ENCODE peak calls at places on chromosomes 4 and X, in five cellular contexts. O is A172, U is glutamatergic neuron, D is mesothelial cell of epicardium, H is GM13976. V is an unnamed sample.

GRCh38 chr4:153204247-153205027 is at the start of gene TRIM2:
- DNase-seq in O (peak), U (no peak), D (peak), H (no peak), V (peak)

GRCh38 chr4:35511851-35512250 is 732.5 kb downstream of the ARAP2 start:
- DNase-seq in O (no peak), U (no peak), D (no peak), H (no peak), V (no peak)

GRCh38 chr4:121526509-121526908 is 145.7 kb upstream of the QRFPR start:
- DNase-seq in O (no peak), U (no peak), D (no peak), H (no peak), V (no peak)

GRCh38 chrX:287670-288069 is 6.5 kb downstream of the PLCXD1 start:
- DNase-seq in O (no peak), U (no peak), D (no peak), H (no peak), V (no peak)

GRCh38 chrX:108224727-108225455 is 133.3 kb downstream of the ATG4A start:
- DNase-seq in O (no peak), U (peak), D (peak), H (peak), V (peak)

GRCh38 chrX:23908219-23909003 is 605 bp downstream of the CXorf58 start:
- DNase-seq in O (no peak), U (no peak), D (no peak), H (no peak), V (no peak)

GRCh38 chr4:186723207-186724047 is at the start of gene FAT1:
- DNase-seq in O (no peak), U (peak), D (peak), H (no peak), V (no peak)

GRCh38 chrX:39975094-39975865 is 122.5 kb downstream of the BCOR start:
- DNase-seq in O (peak), U (no peak), D (no peak), H (no peak), V (no peak)

GRCh38 chrX:7362111-7362510 is 214.2 kb upstream of the PUDP start:
- DNase-seq in O (no peak), U (no peak), D (no peak), H (no peak), V (no peak)

GRCh38 chr4:89123418-89123817 is 12.1 kb downstream of the TIGD2 start:
- DNase-seq in O (peak), U (no peak), D (no peak), H (no peak), V (no peak)

GRCh38 chr4:101039367-101039766 is 308.0 kb downstream of the PPP3CA start:
- DNase-seq in O (no peak), U (no peak), D (no peak), H (no peak), V (no peak)

GRCh38 chr4:37383579-37384229 is 139.2 kb downstream of the NWD2 start:
- DNase-seq in O (peak), U (no peak), D (no peak), H (peak), V (peak)

GRCh38 chr4:677431-678293 is 3.3 kb downstream of the MYL5 start:
- DNase-seq in O (peak), U (peak), D (no peak), H (no peak), V (no peak)

GRCh38 chrX:117959045-117959444 is 157.6 kb downstream of the KLHL13 start:
- DNase-seq in O (no peak), U (no peak), D (no peak), H (no peak), V (no peak)

GRCh38 chr4:174023641-174024040 is 259.8 kb downstream of the FBXO8 start:
- DNase-seq in O (peak), U (no peak), D (no peak), H (no peak), V (no peak)

GRCh38 chr4:177190995-177191568 is 118.6 kb upstream of the NEIL3 start:
- DNase-seq in O (no peak), U (no peak), D (no peak), H (no peak), V (no peak)

GRCh38 chr4:40333921-40334352 is 1.2 kb upstream of the CHRNA9 start:
- DNase-seq in O (peak), U (no peak), D (no peak), H (no peak), V (peak)

GRCh38 chr4:27635936-27636913 is 775.6 kb downstream of the STIM2 start:
- DNase-seq in O (no peak), U (no peak), D (no peak), H (peak), V (no peak)

GRCh38 chr4:99847362-99847976 is 30.8 kb downstream of the DAPP1 start:
- DNase-seq in O (no peak), U (no peak), D (no peak), H (peak), V (no peak)

GRCh38 chr4:153939570-153939969 is 150.7 kb upstream of the SFRP2 start:
- DNase-seq in O (no peak), U (no peak), D (no peak), H (no peak), V (no peak)

GRCh38 chr4:92236907-92237306 is 66.9 kb upstream of the GRID2 start:
- DNase-seq in O (no peak), U (no peak), D (no peak), H (no peak), V (no peak)

GRCh38 chrX:47623540-47624027 is 3.9 kb upstream of the SYN1 start:
- DNase-seq in O (no peak), U (peak), D (peak), H (peak), V (peak)

GRCh38 chr4:186015212-186015817 is 53.6 kb upstream of the TLR3 start:
- DNase-seq in O (no peak), U (no peak), D (no peak), H (no peak), V (no peak)

GRCh38 chrX:40012800-40013682 is 84.7 kb downstream of the BCOR start:
- DNase-seq in O (no peak), U (peak), D (no peak), H (peak), V (peak)

GRCh38 chrX:25737540-25737939 is 400.6 kb upstream of the MAGEB18 start:
- DNase-seq in O (peak), U (no peak), D (no peak), H (no peak), V (no peak)

GRCh38 chrX:103376979-103377324 is 614 bp downstream of the BEX3 start:
- DNase-seq in O (no peak), U (peak), D (no peak), H (no peak), V (no peak)

V was measured in NCI-H460.